ENCODE peak calls at places on chromosomes 12 and 14, in nine cellular contexts. G is A549, J is HFF-Myc, E is prostate gland, K is Calu3, Y is pancreas, O is GM12865, R is mammary epithelial cell, F is tibial artery. Z is an unnamed sample.

GRCh38 chr14:48382961-48383360 is 707.6 kb upstream of the MDGA2 start:
- DNase-seq in G (no peak), J (no peak), E (no peak), K (no peak), Y (no peak), O (no peak), R (no peak), F (no peak), Z (no peak)

GRCh38 chr14:101118746-101119610 is 215.5 kb upstream of the RTL1 start:
- DNase-seq in G (no peak), J (no peak), E (peak; percentile 2), K (no peak), Y (no peak), O (no peak), R (no peak), F (no peak), Z (no peak)

GRCh38 chr12:27595231-27595642 is 71.2 kb downstream of the PPFIBP1 start:
- DNase-seq in G (peak; percentile 45), J (peak; percentile 66), E (no peak), K (no peak), Y (peak; percentile 20), O (no peak), R (no peak), F (peak; percentile 70), Z (no peak)

GRCh38 chr12:42130670-42131402 is 13.8 kb downstream of the GXYLT1 start:
- DNase-seq in G (no peak), J (no peak), E (peak; percentile 17), K (no peak), Y (no peak), O (no peak), R (peak; percentile 60), F (peak; percentile 73), Z (no peak)

GRCh38 chr12:58847876-58848600 is 72.3 kb downstream of the LRIG3 start:
- DNase-seq in G (no peak), J (no peak), E (no peak), K (no peak), Y (no peak), O (no peak), R (peak; percentile 45), F (no peak), Z (no peak)

GRCh38 chr14:24378327-24378726 is 10.3 kb downstream of the NFATC4 start:
- DNase-seq in G (no peak), J (no peak), E (no peak), K (no peak), Y (no peak), O (no peak), R (no peak), F (no peak), Z (no peak)

GRCh38 chr12:106248177-106248848 is 493 bp upstream of the CKAP4 start:
- DNase-seq in G (peak; percentile 65), J (no peak), E (peak; percentile 62), K (peak; percentile 57), Y (peak; percentile 79), O (peak; percentile 61), R (peak; percentile 49), F (peak; percentile 84), Z (peak; percentile 32)

GRCh38 chr12:4900327-4900726 is 9.4 kb upstream of the KCNA1 start:
- DNase-seq in G (peak; percentile 7), J (no peak), E (no peak), K (no peak), Y (no peak), O (no peak), R (peak; percentile 12), F (no peak), Z (no peak)

GRCh38 chr14:95061317-95062093 is 95.8 kb downstream of the DICER1 start:
- DNase-seq in G (no peak), J (no peak), E (no peak), K (no peak), Y (no peak), O (no peak), R (no peak), F (no peak), Z (no peak)

GRCh38 chr12:82124711-82125110 is 233.5 kb downstream of the CCDC59 start:
- DNase-seq in G (no peak), J (no peak), E (no peak), K (no peak), Y (no peak), O (no peak), R (peak; percentile 25), F (no peak), Z (no peak)

GRCh38 chr14:102140027-102140749 is 491 bp downstream of the WDR20 start:
- DNase-seq in G (peak; percentile 16), J (no peak), E (peak; percentile 35), K (peak; percentile 29), Y (no peak), O (peak; percentile 64), R (peak; percentile 49), F (no peak), Z (peak; percentile 28)

GRCh38 chr12:4153343-4153892 is 120.1 kb upstream of the CCND2 start:
- DNase-seq in G (no peak), J (no peak), E (no peak), K (no peak), Y (no peak), O (peak; percentile 95), R (no peak), F (no peak), Z (no peak)

GRCh38 chr14:35211067-35211466 is 81.1 kb upstream of the PSMA6 start:
- DNase-seq in G (no peak), J (no peak), E (no peak), K (no peak), Y (no peak), O (no peak), R (no peak), F (no peak), Z (no peak)

GRCh38 chr14:30295980-30296379 is 263.0 kb upstream of the G2E3 start:
- DNase-seq in G (no peak), J (no peak), E (no peak), K (no peak), Y (no peak), O (no peak), R (peak; percentile 44), F (no peak), Z (no peak)

GRCh38 chr14:65957631-65958205 is 528.5 kb upstream of the CCDC196 start:
- DNase-seq in G (no peak), J (no peak), E (no peak), K (no peak), Y (no peak), O (no peak), R (no peak), F (no peak), Z (peak; percentile 9)

GRCh38 chr12:98146043-98146442 is 369.3 kb upstream of the TMPO start:
- DNase-seq in G (no peak), J (no peak), E (no peak), K (no peak), Y (no peak), O (peak; percentile 12), R (no peak), F (no peak), Z (no peak)

GRCh38 chr12:48852734-48853168 is 788 bp upstream of the DDX23 start:
- DNase-seq in G (no peak), J (no peak), E (no peak), K (no peak), Y (no peak), O (peak; percentile 30), R (no peak), F (no peak), Z (no peak)

GRCh38 chr14:31068235-31068634 is 42.1 kb upstream of the STRN3 start:
- DNase-seq in G (no peak), J (no peak), E (no peak), K (no peak), Y (no peak), O (peak; percentile 16), R (no peak), F (no peak), Z (no peak)

GRCh38 chr12:570949-571794 is 92.1 kb downstream of the NINJ2 start:
- DNase-seq in G (peak; percentile 98), J (no peak), E (peak; percentile 81), K (peak; percentile 29), Y (peak; percentile 60), O (no peak), R (peak; percentile 84), F (peak; percentile 93), Z (no peak)

DNA sequence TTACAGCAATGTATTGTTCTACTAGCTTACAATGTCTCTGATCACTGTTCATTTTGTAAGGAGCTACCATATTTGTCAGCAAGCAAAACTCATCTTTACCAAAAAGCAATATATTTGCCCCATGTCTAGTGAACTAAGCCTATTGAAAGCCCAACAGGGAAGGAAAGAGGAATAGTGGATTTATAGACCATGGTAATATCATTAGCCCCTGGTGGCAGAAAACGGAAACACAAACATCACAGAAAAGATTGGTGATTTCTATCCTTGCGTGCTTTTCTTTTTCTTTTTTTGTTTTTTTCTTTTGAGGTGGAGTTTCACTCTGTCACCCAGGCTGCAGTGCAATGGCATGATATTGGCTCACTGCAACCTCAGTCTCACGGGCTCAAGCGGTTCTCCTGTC is 1562.4 kb upstream of the TMEM132C start:
- DNase-seq in G (no peak), J (no peak), E (no peak), K (peak; percentile 11), Y (no peak), O (no peak), R (no peak), F (no peak), Z (no peak)
- TF ChIP-seq CTCF in G (no peak), J (no peak), E (no peak), K (no peak), Y (no peak), O (peak; percentile 8), R (no peak), F (no peak), Z (peak; percentile 41)

GRCh38 chr12:54017027-54017788 is 8.4 kb downstream of the HOXC8 start:
- DNase-seq in G (peak; percentile 80), J (no peak), E (no peak), K (peak; percentile 46), Y (no peak), O (no peak), R (peak; percentile 37), F (peak; percentile 80), Z (no peak)
- TF ChIP-seq CTCF in G (no peak), J (no peak), E (no peak), K (no peak), Y (no peak), O (peak; percentile 8), R (peak; percentile 33), F (no peak), Z (no peak)

DNA sequence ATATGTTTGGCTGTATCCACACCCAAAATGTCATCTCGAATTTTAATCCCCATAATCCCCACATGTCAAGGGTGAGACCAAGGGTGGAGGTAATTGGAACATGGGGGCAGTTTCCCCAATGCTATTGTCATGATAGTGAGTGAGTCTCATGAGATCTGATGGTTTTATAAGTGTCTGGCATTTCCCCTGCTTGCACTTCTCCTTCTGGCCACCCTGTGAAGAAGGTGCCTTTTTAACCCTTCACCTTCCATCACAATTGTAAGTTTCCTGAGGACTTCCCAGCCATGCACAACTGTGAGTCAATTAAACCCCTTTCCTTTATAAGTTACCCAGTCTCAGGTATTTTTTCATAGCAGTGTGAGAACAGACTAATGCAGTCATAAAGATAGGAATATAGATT is 216.7 kb upstream of the SSTR1 start:
- DNase-seq in G (no peak), J (no peak), E (no peak), K (no peak), Y (no peak), O (no peak), R (no peak), F (no peak), Z (no peak)
- TF ChIP-seq CTCF in G (no peak), J (no peak), E (no peak), K (no peak), Y (no peak), O (no peak), R (no peak), F (no peak), Z (no peak)

DNA sequence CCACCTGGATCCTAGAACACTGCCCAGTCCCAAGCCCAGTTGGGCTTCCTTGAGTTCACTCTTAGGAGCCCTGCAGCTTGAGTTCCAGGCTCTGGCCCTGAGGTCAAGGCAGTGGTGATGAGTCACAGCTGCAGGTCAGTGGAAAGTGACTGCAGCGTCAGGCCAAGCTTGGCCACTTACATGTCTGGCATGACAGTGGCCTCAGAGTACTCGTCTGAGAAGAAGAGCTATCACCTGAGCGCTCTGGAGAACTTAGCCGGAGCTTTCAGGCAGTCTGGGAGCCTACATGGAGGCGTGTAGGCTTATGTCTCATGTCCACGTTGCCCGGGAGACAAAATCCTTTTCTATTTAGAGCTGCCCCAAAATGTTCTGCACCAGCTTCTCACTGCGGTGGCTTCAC is 75.6 kb downstream of the ARL6IP4 start:
- DNase-seq in G (peak; percentile 24), J (no peak), E (no peak), K (peak; percentile 20), Y (no peak), O (no peak), R (no peak), F (no peak), Z (no peak)
- TF ChIP-seq CTCF in G (no peak), J (no peak), E (no peak), K (no peak), Y (no peak), O (no peak), R (no peak), F (no peak), Z (no peak)